ENCODE peak calls at places on chromosomes 11 and 22, in four cellular contexts. One of them, this sample, is unnamed.
A peak's percentile ranks its signal among the peaks of the same experiment; 100 is the strongest.

GRCh38 chr11:72220696-72221363 is 3.7 kb upstream of the INPPL1 start:
- DNase-seq in A172: no peak
- DNase-seq in SHP77: no peak
- DNase-seq in stimulated activated CD8-positive, alpha-beta memory T cell treated with anti-CD3 and anti-CD28 coated beads, Interleukin-4, amount 100 ng/mL, for 24 hours: no peak
- DNase-seq in this sample: no peak

GRCh38 chr11:61749607-61750217 is 2.7 kb upstream of the MYRF start:
- DNase-seq in A172: no peak
- DNase-seq in SHP77: no peak
- DNase-seq in stimulated activated CD8-positive, alpha-beta memory T cell treated with anti-CD3 and anti-CD28 coated beads, Interleukin-4, amount 100 ng/mL, for 24 hours: no peak
- DNase-seq in this sample: no peak

GRCh38 chr11:128553662-128554392 is 33.5 kb downstream of the ETS1 start:
- DNase-seq in A172: peak; percentile 21
- DNase-seq in SHP77: no peak
- DNase-seq in stimulated activated CD8-positive, alpha-beta memory T cell treated with anti-CD3 and anti-CD28 coated beads, Interleukin-4, amount 100 ng/mL, for 24 hours: no peak
- DNase-seq in this sample: no peak

GRCh38 chr11:122069946-122070345 is 46.1 kb downstream of the BLID start:
- DNase-seq in A172: peak; percentile 52
- DNase-seq in SHP77: peak; percentile 20
- DNase-seq in stimulated activated CD8-positive, alpha-beta memory T cell treated with anti-CD3 and anti-CD28 coated beads, Interleukin-4, amount 100 ng/mL, for 24 hours: no peak
- DNase-seq in this sample: peak; percentile 68

GRCh38 chr11:17643506-17644405 is 75.6 kb upstream of the MYOD1 start:
- DNase-seq in A172: no peak
- DNase-seq in SHP77: no peak
- DNase-seq in stimulated activated CD8-positive, alpha-beta memory T cell treated with anti-CD3 and anti-CD28 coated beads, Interleukin-4, amount 100 ng/mL, for 24 hours: no peak
- DNase-seq in this sample: no peak

GRCh38 chr11:132422725-132423124 is 1052.3 kb downstream of the NTM start:
- DNase-seq in A172: no peak
- DNase-seq in SHP77: no peak
- DNase-seq in stimulated activated CD8-positive, alpha-beta memory T cell treated with anti-CD3 and anti-CD28 coated beads, Interleukin-4, amount 100 ng/mL, for 24 hours: no peak
- DNase-seq in this sample: no peak

GRCh38 chr11:69000831-69001245 is 12.2 kb downstream of the MRGPRF start:
- DNase-seq in A172: peak; percentile 74
- DNase-seq in SHP77: no peak
- DNase-seq in stimulated activated CD8-positive, alpha-beta memory T cell treated with anti-CD3 and anti-CD28 coated beads, Interleukin-4, amount 100 ng/mL, for 24 hours: no peak
- DNase-seq in this sample: no peak

GRCh38 chr22:32106930-32107329 is 52.2 kb downstream of the C22orf42 start:
- DNase-seq in A172: peak; percentile 2
- DNase-seq in SHP77: no peak
- DNase-seq in stimulated activated CD8-positive, alpha-beta memory T cell treated with anti-CD3 and anti-CD28 coated beads, Interleukin-4, amount 100 ng/mL, for 24 hours: no peak
- DNase-seq in this sample: no peak

GRCh38 chr11:26348776-26349175 is 16.8 kb downstream of the ANO3 start:
- DNase-seq in A172: no peak
- DNase-seq in SHP77: no peak
- DNase-seq in stimulated activated CD8-positive, alpha-beta memory T cell treated with anti-CD3 and anti-CD28 coated beads, Interleukin-4, amount 100 ng/mL, for 24 hours: no peak
- DNase-seq in this sample: no peak

GRCh38 chr11:64305691-64306562 is 603 bp downstream of the ESRRA start:
- DNase-seq in A172: no peak
- DNase-seq in SHP77: peak; percentile 30
- DNase-seq in stimulated activated CD8-positive, alpha-beta memory T cell treated with anti-CD3 and anti-CD28 coated beads, Interleukin-4, amount 100 ng/mL, for 24 hours: peak; percentile 52
- DNase-seq in this sample: peak; percentile 59

GRCh38 chr11:134027671-134028070 is 41.2 kb upstream of the JAM3 start:
- DNase-seq in A172: no peak
- DNase-seq in SHP77: no peak
- DNase-seq in stimulated activated CD8-positive, alpha-beta memory T cell treated with anti-CD3 and anti-CD28 coated beads, Interleukin-4, amount 100 ng/mL, for 24 hours: no peak
- DNase-seq in this sample: no peak

GRCh38 chr22:39493759-39494158 is 8.3 kb upstream of the MIEF1 start:
- DNase-seq in A172: peak; percentile 52
- DNase-seq in SHP77: no peak
- DNase-seq in stimulated activated CD8-positive, alpha-beta memory T cell treated with anti-CD3 and anti-CD28 coated beads, Interleukin-4, amount 100 ng/mL, for 24 hours: no peak
- DNase-seq in this sample: no peak

GRCh38 chr11:60363542-60364525 is 14.5 kb upstream of the MS4A7 start:
- DNase-seq in A172: peak; percentile 34
- DNase-seq in SHP77: peak; percentile 38
- DNase-seq in stimulated activated CD8-positive, alpha-beta memory T cell treated with anti-CD3 and anti-CD28 coated beads, Interleukin-4, amount 100 ng/mL, for 24 hours: peak; percentile 26
- DNase-seq in this sample: peak; percentile 70

GRCh38 chr11:96061730-96062524 is 138.0 kb upstream of the MTMR2 start:
- DNase-seq in A172: peak; percentile 40
- DNase-seq in SHP77: no peak
- DNase-seq in stimulated activated CD8-positive, alpha-beta memory T cell treated with anti-CD3 and anti-CD28 coated beads, Interleukin-4, amount 100 ng/mL, for 24 hours: no peak
- DNase-seq in this sample: no peak

GRCh38 chr11:16963316-16963876 is 50.8 kb downstream of the PLEKHA7 start:
- DNase-seq in A172: no peak
- DNase-seq in SHP77: no peak
- DNase-seq in stimulated activated CD8-positive, alpha-beta memory T cell treated with anti-CD3 and anti-CD28 coated beads, Interleukin-4, amount 100 ng/mL, for 24 hours: no peak
- DNase-seq in this sample: no peak

GRCh38 chr11:9060700-9061111 is 30.7 kb downstream of the SCUBE2 start:
- DNase-seq in A172: no peak
- DNase-seq in SHP77: no peak
- DNase-seq in stimulated activated CD8-positive, alpha-beta memory T cell treated with anti-CD3 and anti-CD28 coated beads, Interleukin-4, amount 100 ng/mL, for 24 hours: peak; percentile 26
- DNase-seq in this sample: no peak

GRCh38 chr11:39365809-39366436 is 2093.5 kb downstream of the LRRC4C start:
- DNase-seq in A172: peak; percentile 79
- DNase-seq in SHP77: no peak
- DNase-seq in stimulated activated CD8-positive, alpha-beta memory T cell treated with anti-CD3 and anti-CD28 coated beads, Interleukin-4, amount 100 ng/mL, for 24 hours: no peak
- DNase-seq in this sample: no peak

GRCh38 chr11:74380746-74381439 is 17.3 kb downstream of the PGM2L1 start:
- DNase-seq in A172: peak; percentile 23
- DNase-seq in SHP77: peak; percentile 79
- DNase-seq in stimulated activated CD8-positive, alpha-beta memory T cell treated with anti-CD3 and anti-CD28 coated beads, Interleukin-4, amount 100 ng/mL, for 24 hours: no peak
- DNase-seq in this sample: peak; percentile 51

GRCh38 chr11:12066056-12066798 is 44.2 kb upstream of the MICAL2 start:
- DNase-seq in A172: peak; percentile 100
- DNase-seq in SHP77: no peak
- DNase-seq in stimulated activated CD8-positive, alpha-beta memory T cell treated with anti-CD3 and anti-CD28 coated beads, Interleukin-4, amount 100 ng/mL, for 24 hours: no peak
- DNase-seq in this sample: no peak

GRCh38 chr22:16651217-16651616 is 58.6 kb upstream of the CCT8L2 start:
- DNase-seq in A172: no peak
- DNase-seq in SHP77: no peak
- DNase-seq in stimulated activated CD8-positive, alpha-beta memory T cell treated with anti-CD3 and anti-CD28 coated beads, Interleukin-4, amount 100 ng/mL, for 24 hours: no peak
- DNase-seq in this sample: no peak

GRCh38 chr11:80163011-80163410 is 722.2 kb upstream of the TENM4 start:
- DNase-seq in A172: peak; percentile 93
- DNase-seq in SHP77: no peak
- DNase-seq in stimulated activated CD8-positive, alpha-beta memory T cell treated with anti-CD3 and anti-CD28 coated beads, Interleukin-4, amount 100 ng/mL, for 24 hours: no peak
- DNase-seq in this sample: no peak

GRCh38 chr11:2138075-2138435 is 1.1 kb downstream of the IGF2 start:
- DNase-seq in A172: no peak
- DNase-seq in SHP77: no peak
- DNase-seq in stimulated activated CD8-positive, alpha-beta memory T cell treated with anti-CD3 and anti-CD28 coated beads, Interleukin-4, amount 100 ng/mL, for 24 hours: no peak
- DNase-seq in this sample: no peak